ENCODE peak calls at places on chromosomes 16 and 17, in five cellular contexts. E is HCT116, A is thyroid gland, R is transverse colon, B is IMR-90. H is an unnamed sample.
A peak's percentile ranks its signal among the peaks of the same experiment; 100 is the strongest.

GRCh38 chr17:8726951-8727555 is 17.6 kb downstream of the CCDC42 start:
- DNase-seq in E (no peak), A (no peak), R (no peak), B (no peak), H (no peak)

GRCh38 chr17:35616506-35616905 is 29.4 kb downstream of the AP2B1 start:
- DNase-seq in E (no peak), A (no peak), R (no peak), B (no peak), H (no peak)

GRCh38 chr17:1449412-1449967 is 6.5 kb downstream of the CRK start:
- DNase-seq in E (no peak), A (no peak), R (no peak), B (no peak), H (no peak)

GRCh38 chr17:65013613-65014391 is 42.7 kb downstream of the GNA13 start:
- DNase-seq in E (peak; percentile 37), A (no peak), R (no peak), B (peak; percentile 93), H (peak; percentile 6)

GRCh38 chr16:30997000-30997886 is 12.2 kb downstream of the HSD3B7 start:
- DNase-seq in E (peak; percentile 43), A (peak; percentile 54), R (peak; percentile 87), B (peak; percentile 41), H (peak; percentile 45)

GRCh38 chr17:57257911-57258885 is 1.9 kb downstream of the MSI2 start:
- DNase-seq in E (no peak), A (no peak), R (no peak), B (no peak), H (no peak)

GRCh38 chr16:25585526-25585925 is 106.2 kb upstream of the HS3ST4 start:
- DNase-seq in E (no peak), A (no peak), R (no peak), B (no peak), H (no peak)

GRCh38 chr16:83143788-83144187 is 517.0 kb downstream of the CDH13 start:
- DNase-seq in E (no peak), A (no peak), R (peak; percentile 9), B (peak; percentile 82), H (no peak)

GRCh38 chr17:38676706-38677504 is 2.1 kb upstream of the EPOP start:
- DNase-seq in E (peak; percentile 81), A (peak; percentile 80), R (peak; percentile 87), B (peak; percentile 77), H (peak; percentile 68)

GRCh38 chr17:18921912-18922451 is 30.0 kb upstream of the SLC5A10 start:
- DNase-seq in E (no peak), A (peak; percentile 64), R (peak; percentile 28), B (peak; percentile 68), H (no peak)

GRCh38 chr16:71526111-71526998 is at the start of gene CHST4:
- DNase-seq in E (no peak), A (no peak), R (no peak), B (peak; percentile 57), H (no peak)

GRCh38 chr17:17840751-17841591 is 4.2 kb upstream of the SREBF1 start:
- DNase-seq in E (no peak), A (no peak), R (no peak), B (peak; percentile 54), H (no peak)

GRCh38 chr17:29592850-29593545 is at the start of gene ANKRD13B:
- DNase-seq in E (no peak), A (peak; percentile 33), R (peak; percentile 55), B (no peak), H (no peak)

GRCh38 chr17:78375401-78376079 is 2.9 kb upstream of the PGS1 start:
- DNase-seq in E (no peak), A (peak; percentile 62), R (no peak), B (peak; percentile 98), H (no peak)

GRCh38 chr16:87626401-87626800 is 24.1 kb downstream of the JPH3 start:
- DNase-seq in E (no peak), A (no peak), R (no peak), B (no peak), H (no peak)

GRCh38 chr17:80545499-80545826 is 825 bp downstream of the RPTOR start:
- DNase-seq in E (no peak), A (no peak), R (no peak), B (no peak), H (no peak)

GRCh38 chr17:8754890-8755289 is 3.5 kb downstream of the SPDYE4 start:
- DNase-seq in E (no peak), A (no peak), R (no peak), B (no peak), H (no peak)

GRCh38 chr17:17156511-17156910 is 49.6 kb downstream of the PLD6 start:
- DNase-seq in E (no peak), A (no peak), R (no peak), B (peak; percentile 64), H (no peak)

GRCh38 chr17:15257316-15257925 is 7.7 kb downstream of the PMP22 start:
- DNase-seq in E (peak; percentile 59), A (peak; percentile 88), R (peak; percentile 76), B (peak; percentile 72), H (peak; percentile 82)

GRCh38 chr17:11240041-11240801 is 792 bp upstream of the SHISA6 start:
- DNase-seq in E (no peak), A (peak; percentile 18), R (peak; percentile 15), B (no peak), H (no peak)

GRCh38 chr17:47299239-47299910 is 24.4 kb upstream of the EFCAB13 start:
- DNase-seq in E (no peak), A (no peak), R (no peak), B (no peak), H (no peak)

GRCh38 chr17:44084131-44084538 is 13.6 kb downstream of the G6PC3 start:
- DNase-seq in E (no peak), A (no peak), R (no peak), B (no peak), H (no peak)

GRCh38 chr17:72432143-72432604 is 311.4 kb downstream of the SOX9 start:
- DNase-seq in E (no peak), A (no peak), R (peak; percentile 75), B (peak; percentile 53), H (no peak)

GRCh38 chr17:72433797-72434196 is 313.0 kb downstream of the SOX9 start:
- DNase-seq in E (no peak), A (no peak), R (no peak), B (no peak), H (no peak)

GRCh38 chr17:72429066-72429638 is 308.3 kb downstream of the SOX9 start:
- DNase-seq in E (no peak), A (peak; percentile 19), R (peak; percentile 31), B (no peak), H (no peak)

GRCh38 chr17:72432881-72433280 is 312.1 kb downstream of the SOX9 start:
- DNase-seq in E (no peak), A (no peak), R (no peak), B (no peak), H (no peak)

DNA sequence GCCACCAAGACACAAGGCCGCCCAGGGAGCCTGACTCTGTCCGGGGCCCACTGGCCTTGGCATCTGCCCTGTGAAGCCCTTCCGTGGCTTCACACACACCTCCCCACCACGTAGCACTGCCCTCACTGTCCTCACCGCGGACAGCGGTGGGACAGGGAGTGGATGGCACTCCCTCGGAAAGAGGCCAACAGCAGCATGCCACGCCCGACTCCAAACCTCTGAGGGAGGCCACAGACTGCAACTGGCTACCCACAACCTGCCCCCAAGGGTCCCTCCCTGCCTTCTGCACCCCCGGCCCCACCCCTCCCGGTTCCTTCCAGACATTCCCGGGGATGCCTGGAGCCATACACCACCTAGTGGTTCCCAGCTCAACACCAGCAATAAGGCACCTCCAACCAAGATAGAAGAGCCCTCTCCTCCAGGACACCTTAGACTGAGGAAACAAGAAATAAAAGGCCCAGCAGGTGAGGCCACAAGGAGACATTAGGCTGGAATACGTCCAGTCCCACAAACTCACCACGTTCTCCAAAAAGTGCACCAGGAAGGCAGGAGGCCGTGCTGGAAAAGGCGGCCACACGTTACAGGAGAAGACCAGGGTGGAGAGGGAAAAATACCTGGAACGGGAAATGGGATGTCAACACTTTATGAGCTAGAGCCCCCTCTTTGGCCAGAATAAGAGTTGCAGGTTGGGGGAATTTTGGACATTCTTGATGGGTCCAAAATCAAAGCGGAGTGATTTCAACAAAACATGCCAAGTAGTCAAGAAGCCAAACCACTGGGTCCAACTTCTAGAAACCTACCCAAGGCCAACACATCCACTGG is 310.0 kb downstream of the SOX9 start:
- DNase-seq in E (peak; percentile 56), A (no peak), R (peak; percentile 77), B (no peak), H (no peak)
- TF ChIP-seq CTCF in E (peak; percentile 74), A (no peak), R (peak; percentile 55), B (peak; percentile 28), H (no peak)

DNA sequence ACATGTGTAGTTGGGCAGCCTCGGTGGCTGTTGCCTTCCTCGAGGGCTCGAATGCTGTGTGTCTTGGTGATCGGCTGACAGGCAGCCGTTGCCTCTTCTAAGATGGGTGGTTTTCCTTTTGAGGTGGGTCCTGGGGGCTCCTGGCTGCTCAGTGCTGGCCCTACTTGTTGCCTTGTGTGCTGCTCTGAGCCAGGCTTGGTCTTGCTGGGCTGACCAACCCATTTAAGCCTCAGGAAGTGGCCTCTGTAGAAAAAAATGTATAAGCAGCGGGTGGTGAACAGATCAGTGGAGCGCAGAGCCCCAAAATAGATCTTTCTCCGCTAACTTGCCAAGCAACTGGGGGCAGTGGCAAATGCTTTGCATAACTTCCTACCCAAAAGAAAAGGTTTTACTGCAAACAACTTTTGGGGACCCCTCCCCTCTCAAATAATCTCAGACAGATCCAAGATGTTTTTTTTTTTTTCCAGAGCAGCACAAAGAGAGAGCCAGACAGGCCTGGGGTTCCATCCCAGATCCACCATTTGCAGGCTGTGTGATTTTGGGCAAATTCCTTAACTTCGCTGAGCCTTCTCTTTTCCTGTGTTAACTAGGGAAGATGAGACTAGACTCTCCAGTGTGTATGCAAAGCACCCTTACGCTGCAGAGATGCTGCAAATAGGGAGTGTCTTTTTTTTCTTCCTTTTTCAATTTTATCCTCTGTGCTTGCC is 42.5 kb downstream of the PLCG2 start:
- DNase-seq in E (no peak), A (no peak), R (peak; percentile 33), B (no peak), H (no peak)
- H3K4me3 ChIP-seq in E (no peak overlapping the region), A (no peak overlapping the region), R (no peak overlapping the region), B (no peak overlapping the region), H (no peak overlapping the region)

GRCh38 chr16:81607006-81607405 is 162.4 kb downstream of the CMIP start:
- DNase-seq in E (no peak), A (no peak), R (no peak), B (no peak), H (no peak)
- TF ChIP-seq CTCF in E (no peak), A (no peak), R (no peak), B (no peak), H (no peak)

GRCh38 chr16:88978608-88979346 is 1.8 kb upstream of the CBFA2T3 start:
- DNase-seq in E (no peak), A (no peak), R (peak; percentile 66), B (no peak), H (no peak)

GRCh38 chr16:88976359-88977027 is 514 bp downstream of the CBFA2T3 start:
- DNase-seq in E (no peak), A (no peak), R (no peak), B (no peak), H (no peak)

GRCh38 chr16:88977845-88978607 is 1.0 kb upstream of the CBFA2T3 start:
- DNase-seq in E (no peak), A (no peak), R (no peak), B (no peak), H (no peak)

GRCh38 chr16:88975511-88976061 is 1.4 kb downstream of the CBFA2T3 start:
- DNase-seq in E (no peak), A (no peak), R (no peak), B (no peak), H (no peak)

GRCh38 chr16:88977028-88977844 is at the start of gene CBFA2T3:
- DNase-seq in E (no peak), A (peak; percentile 49), R (peak; percentile 79), B (no peak), H (no peak)
- H3K4me3 ChIP-seq in E (no peak within 1 kb of the TSS), A (no peak within 1 kb of the TSS), R (no peak within 1 kb of the TSS), B (no peak within 1 kb of the TSS), H (no peak within 1 kb of the TSS)

GRCh38 chr16:10078541-10078949 is 103.7 kb downstream of the GRIN2A start:
- DNase-seq in E (no peak), A (no peak), R (no peak), B (no peak), H (no peak)
- TF ChIP-seq CTCF in E (no peak), A (no peak), R (no peak), B (no peak), H (no peak)

H was measured in HFF-Myc.